ENCODE peak calls at places on chromosomes 16 and 17, in six cellular contexts. One of them, this sample, is unnamed.

GRCh38 chr17:5583426-5584382 is 605 bp downstream of the NLRP1 start:
- DNase-seq in Right ventricle myocardium superior: peak; percentile 61
- DNase-seq in NCI-H510A treated with DMSO at 0.1 percent for 48 hours: no peak
- DNase-seq in esophagus squamous epithelium: no peak
- DNase-seq in activated CD4-positive, CD25-positive, alpha-beta regulatory T cell: no peak
- DNase-seq in adrenal gland: no peak
- DNase-seq in this sample: no peak

GRCh38 chr17:1298616-1299015 is 19.2 kb downstream of the TRARG1 start:
- DNase-seq in Right ventricle myocardium superior: no peak
- DNase-seq in NCI-H510A treated with DMSO at 0.1 percent for 48 hours: no peak
- DNase-seq in esophagus squamous epithelium: no peak
- DNase-seq in activated CD4-positive, CD25-positive, alpha-beta regulatory T cell: peak; percentile 20
- DNase-seq in adrenal gland: no peak
- DNase-seq in this sample: peak; percentile 47

GRCh38 chr16:21301168-21301894 is 23.2 kb upstream of the CRYM start:
- DNase-seq in Right ventricle myocardium superior: peak; percentile 77
- DNase-seq in NCI-H510A treated with DMSO at 0.1 percent for 48 hours: peak; percentile 96
- DNase-seq in esophagus squamous epithelium: no peak
- DNase-seq in activated CD4-positive, CD25-positive, alpha-beta regulatory T cell: no peak
- DNase-seq in adrenal gland: peak; percentile 68
- DNase-seq in this sample: peak; percentile 35

GRCh38 chr17:2177235-2177811 is 122.4 kb downstream of the HIC1 start:
- DNase-seq in Right ventricle myocardium superior: no peak
- DNase-seq in NCI-H510A treated with DMSO at 0.1 percent for 48 hours: peak; percentile 45
- DNase-seq in esophagus squamous epithelium: no peak
- DNase-seq in activated CD4-positive, CD25-positive, alpha-beta regulatory T cell: no peak
- DNase-seq in adrenal gland: peak; percentile 27
- DNase-seq in this sample: no peak

GRCh38 chr16:85969591-85969990 is 70.6 kb downstream of the IRF8 start:
- DNase-seq in Right ventricle myocardium superior: no peak
- DNase-seq in NCI-H510A treated with DMSO at 0.1 percent for 48 hours: no peak
- DNase-seq in esophagus squamous epithelium: no peak
- DNase-seq in activated CD4-positive, CD25-positive, alpha-beta regulatory T cell: no peak
- DNase-seq in adrenal gland: no peak
- DNase-seq in this sample: no peak

GRCh38 chr16:17439580-17439979 is 31.2 kb downstream of the XYLT1 start:
- DNase-seq in Right ventricle myocardium superior: no peak
- DNase-seq in NCI-H510A treated with DMSO at 0.1 percent for 48 hours: no peak
- DNase-seq in esophagus squamous epithelium: no peak
- DNase-seq in activated CD4-positive, CD25-positive, alpha-beta regulatory T cell: no peak
- DNase-seq in adrenal gland: no peak
- DNase-seq in this sample: no peak

GRCh38 chr17:81909966-81910839 is 996 bp downstream of the PCYT2 start:
- DNase-seq in Right ventricle myocardium superior: no peak
- DNase-seq in NCI-H510A treated with DMSO at 0.1 percent for 48 hours: no peak
- DNase-seq in esophagus squamous epithelium: no peak
- DNase-seq in activated CD4-positive, CD25-positive, alpha-beta regulatory T cell: no peak
- DNase-seq in adrenal gland: peak; percentile 50
- DNase-seq in this sample: no peak

GRCh38 chr16:868386-868755 is 67.8 kb upstream of the GNG13 start:
- DNase-seq in Right ventricle myocardium superior: peak; percentile 38
- DNase-seq in NCI-H510A treated with DMSO at 0.1 percent for 48 hours: no peak
- DNase-seq in esophagus squamous epithelium: no peak
- DNase-seq in activated CD4-positive, CD25-positive, alpha-beta regulatory T cell: no peak
- DNase-seq in adrenal gland: no peak
- DNase-seq in this sample: no peak

GRCh38 chr17:50558955-50559614 is 1.4 kb upstream of the CACNA1G start:
- DNase-seq in Right ventricle myocardium superior: no peak
- DNase-seq in NCI-H510A treated with DMSO at 0.1 percent for 48 hours: no peak
- DNase-seq in esophagus squamous epithelium: no peak
- DNase-seq in activated CD4-positive, CD25-positive, alpha-beta regulatory T cell: no peak
- DNase-seq in adrenal gland: no peak
- DNase-seq in this sample: no peak

GRCh38 chr16:83336630-83337029 is 471.1 kb upstream of the HSBP1 start:
- DNase-seq in Right ventricle myocardium superior: no peak
- DNase-seq in NCI-H510A treated with DMSO at 0.1 percent for 48 hours: no peak
- DNase-seq in esophagus squamous epithelium: no peak
- DNase-seq in activated CD4-positive, CD25-positive, alpha-beta regulatory T cell: no peak
- DNase-seq in adrenal gland: peak; percentile 20
- DNase-seq in this sample: no peak

GRCh38 chr16:17160285-17160854 is 310.4 kb downstream of the XYLT1 start:
- DNase-seq in Right ventricle myocardium superior: no peak
- DNase-seq in NCI-H510A treated with DMSO at 0.1 percent for 48 hours: peak; percentile 98
- DNase-seq in esophagus squamous epithelium: no peak
- DNase-seq in activated CD4-positive, CD25-positive, alpha-beta regulatory T cell: no peak
- DNase-seq in adrenal gland: no peak
- DNase-seq in this sample: no peak

GRCh38 chr17:37821025-37821713 is 76.3 kb upstream of the HNF1B start:
- DNase-seq in Right ventricle myocardium superior: no peak
- DNase-seq in NCI-H510A treated with DMSO at 0.1 percent for 48 hours: no peak
- DNase-seq in esophagus squamous epithelium: no peak
- DNase-seq in activated CD4-positive, CD25-positive, alpha-beta regulatory T cell: no peak
- DNase-seq in adrenal gland: no peak
- DNase-seq in this sample: no peak

GRCh38 chr17:48545022-48545376 is at the start of gene HOXB2:
- DNase-seq in Right ventricle myocardium superior: peak; percentile 65
- DNase-seq in NCI-H510A treated with DMSO at 0.1 percent for 48 hours: no peak
- DNase-seq in esophagus squamous epithelium: no peak
- DNase-seq in activated CD4-positive, CD25-positive, alpha-beta regulatory T cell: no peak
- DNase-seq in adrenal gland: peak; percentile 58
- DNase-seq in this sample: no peak

GRCh38 chr16:74186589-74186988 is 110.0 kb upstream of the PSMD7 start:
- DNase-seq in Right ventricle myocardium superior: no peak
- DNase-seq in NCI-H510A treated with DMSO at 0.1 percent for 48 hours: peak; percentile 19
- DNase-seq in esophagus squamous epithelium: no peak
- DNase-seq in activated CD4-positive, CD25-positive, alpha-beta regulatory T cell: no peak
- DNase-seq in adrenal gland: no peak
- DNase-seq in this sample: no peak

GRCh38 chr17:76972046-76972641 is 103.9 kb downstream of the MGAT5B start:
- DNase-seq in Right ventricle myocardium superior: no peak
- DNase-seq in NCI-H510A treated with DMSO at 0.1 percent for 48 hours: no peak
- DNase-seq in esophagus squamous epithelium: no peak
- DNase-seq in activated CD4-positive, CD25-positive, alpha-beta regulatory T cell: no peak
- DNase-seq in adrenal gland: no peak
- DNase-seq in this sample: no peak

GRCh38 chr16:56662357-56663354 is 4.9 kb downstream of the MT1F start:
- DNase-seq in Right ventricle myocardium superior: no peak
- DNase-seq in NCI-H510A treated with DMSO at 0.1 percent for 48 hours: peak; percentile 24
- DNase-seq in esophagus squamous epithelium: no peak
- DNase-seq in activated CD4-positive, CD25-positive, alpha-beta regulatory T cell: peak; percentile 13
- DNase-seq in adrenal gland: no peak
- DNase-seq in this sample: no peak

GRCh38 chr17:77332034-77332971 is 191.5 kb downstream of the SEC14L1 start:
- DNase-seq in Right ventricle myocardium superior: peak; percentile 24
- DNase-seq in NCI-H510A treated with DMSO at 0.1 percent for 48 hours: no peak
- DNase-seq in esophagus squamous epithelium: no peak
- DNase-seq in activated CD4-positive, CD25-positive, alpha-beta regulatory T cell: no peak
- DNase-seq in adrenal gland: no peak
- DNase-seq in this sample: no peak

GRCh38 chr17:57999496-58000017 is 7.5 kb downstream of the SRSF1 start:
- DNase-seq in Right ventricle myocardium superior: no peak
- DNase-seq in NCI-H510A treated with DMSO at 0.1 percent for 48 hours: peak; percentile 94
- DNase-seq in esophagus squamous epithelium: no peak
- DNase-seq in activated CD4-positive, CD25-positive, alpha-beta regulatory T cell: no peak
- DNase-seq in adrenal gland: no peak
- DNase-seq in this sample: no peak

GRCh38 chr16:75305364-75306101 is 54.1 kb upstream of the BCAR1 start:
- DNase-seq in Right ventricle myocardium superior: peak; percentile 59
- DNase-seq in NCI-H510A treated with DMSO at 0.1 percent for 48 hours: peak; percentile 54
- DNase-seq in esophagus squamous epithelium: no peak
- DNase-seq in activated CD4-positive, CD25-positive, alpha-beta regulatory T cell: no peak
- DNase-seq in adrenal gland: peak; percentile 95
- DNase-seq in this sample: peak; percentile 35

GRCh38 chr16:67210069-67210937 is 11.4 kb downstream of the ELMO3 start:
- DNase-seq in Right ventricle myocardium superior: no peak
- DNase-seq in NCI-H510A treated with DMSO at 0.1 percent for 48 hours: no peak
- DNase-seq in esophagus squamous epithelium: no peak
- DNase-seq in activated CD4-positive, CD25-positive, alpha-beta regulatory T cell: no peak
- DNase-seq in adrenal gland: no peak
- DNase-seq in this sample: no peak

GRCh38 chr17:79391808-79392233 is 219.0 kb downstream of the RBFOX3 start:
- DNase-seq in Right ventricle myocardium superior: peak; percentile 80
- DNase-seq in NCI-H510A treated with DMSO at 0.1 percent for 48 hours: peak; percentile 77
- DNase-seq in esophagus squamous epithelium: no peak
- DNase-seq in activated CD4-positive, CD25-positive, alpha-beta regulatory T cell: peak; percentile 43
- DNase-seq in adrenal gland: peak; percentile 81
- DNase-seq in this sample: peak; percentile 59

GRCh38 chr16:24525970-24526559 is 13.3 kb upstream of the RBBP6 start:
- DNase-seq in Right ventricle myocardium superior: no peak
- DNase-seq in NCI-H510A treated with DMSO at 0.1 percent for 48 hours: no peak
- DNase-seq in esophagus squamous epithelium: no peak
- DNase-seq in activated CD4-positive, CD25-positive, alpha-beta regulatory T cell: no peak
- DNase-seq in adrenal gland: peak; percentile 81
- DNase-seq in this sample: no peak

GRCh38 chr17:2094891-2095535 is 40.1 kb downstream of the HIC1 start:
- DNase-seq in Right ventricle myocardium superior: peak; percentile 80
- DNase-seq in NCI-H510A treated with DMSO at 0.1 percent for 48 hours: no peak
- DNase-seq in esophagus squamous epithelium: no peak
- DNase-seq in activated CD4-positive, CD25-positive, alpha-beta regulatory T cell: no peak
- DNase-seq in adrenal gland: peak; percentile 68
- DNase-seq in this sample: no peak

GRCh38 chr16:81448154-81449131 is 3.8 kb downstream of the CMIP start:
- DNase-seq in Right ventricle myocardium superior: no peak
- DNase-seq in NCI-H510A treated with DMSO at 0.1 percent for 48 hours: no peak
- DNase-seq in esophagus squamous epithelium: no peak
- DNase-seq in activated CD4-positive, CD25-positive, alpha-beta regulatory T cell: no peak
- DNase-seq in adrenal gland: peak; percentile 45
- DNase-seq in this sample: no peak

GRCh38 chr16:3950343-3951193 is 70.1 kb upstream of the CREBBP start:
- DNase-seq in Right ventricle myocardium superior: peak; percentile 91
- DNase-seq in NCI-H510A treated with DMSO at 0.1 percent for 48 hours: no peak
- DNase-seq in esophagus squamous epithelium: no peak
- DNase-seq in activated CD4-positive, CD25-positive, alpha-beta regulatory T cell: no peak
- DNase-seq in adrenal gland: peak; percentile 95
- DNase-seq in this sample: no peak

GRCh38 chr17:68296217-68297140 is 5.2 kb downstream of the ARSG start:
- DNase-seq in Right ventricle myocardium superior: no peak
- DNase-seq in NCI-H510A treated with DMSO at 0.1 percent for 48 hours: no peak
- DNase-seq in esophagus squamous epithelium: no peak
- DNase-seq in activated CD4-positive, CD25-positive, alpha-beta regulatory T cell: peak; percentile 30
- DNase-seq in adrenal gland: no peak
- DNase-seq in this sample: no peak

GRCh38 chr16:86836503-86837125 is 258.3 kb downstream of the FOXL1 start:
- DNase-seq in Right ventricle myocardium superior: no peak
- DNase-seq in NCI-H510A treated with DMSO at 0.1 percent for 48 hours: no peak
- DNase-seq in esophagus squamous epithelium: no peak
- DNase-seq in activated CD4-positive, CD25-positive, alpha-beta regulatory T cell: no peak
- DNase-seq in adrenal gland: peak; percentile 51
- DNase-seq in this sample: no peak

GRCh38 chr16:23587726-23588125 is 8.4 kb downstream of the NDUFAB1 start:
- DNase-seq in Right ventricle myocardium superior: peak; percentile 46
- DNase-seq in NCI-H510A treated with DMSO at 0.1 percent for 48 hours: no peak
- DNase-seq in esophagus squamous epithelium: no peak
- DNase-seq in activated CD4-positive, CD25-positive, alpha-beta regulatory T cell: no peak
- DNase-seq in adrenal gland: no peak
- DNase-seq in this sample: no peak

GRCh38 chr16:85798283-85798776 is 1.0 kb downstream of the EMC8 start:
- DNase-seq in Right ventricle myocardium superior: no peak
- DNase-seq in NCI-H510A treated with DMSO at 0.1 percent for 48 hours: no peak
- DNase-seq in esophagus squamous epithelium: no peak
- DNase-seq in activated CD4-positive, CD25-positive, alpha-beta regulatory T cell: no peak
- DNase-seq in adrenal gland: no peak
- DNase-seq in this sample: no peak